ENCODE peak calls at places on chromosomes 16 and 17, in eight cellular contexts. Y is dorsolateral prefrontal cortex; L is CD4-positive, alpha-beta T cell; G is colonic mucosa; U is lung; A is heart right ventricle; B is hepatocyte; N is OCI-LY7. V is an unnamed sample.

GRCh38 chr17:81995463-81996231 is 18.2 kb downstream of the ASPSCR1 start:
- DNase-seq in Y (no peak), L (no peak), G (no peak), U (no peak), A (no peak), B (no peak), N (no peak), V (no peak)

GRCh38 chr17:83073389-83074063 is 5.9 kb upstream of the METRNL start:
- DNase-seq in Y (no peak), L (no peak), G (peak), U (no peak), A (no peak), B (peak), N (no peak), V (no peak)

GRCh38 chr17:44928136-44928535 is 12.8 kb upstream of the GFAP start:
- DNase-seq in Y (no peak), L (no peak), G (no peak), U (no peak), A (no peak), B (no peak), N (no peak), V (no peak)

GRCh38 chr17:12415031-12415430 is 250.7 kb upstream of the MYOCD start:
- DNase-seq in Y (no peak), L (no peak), G (no peak), U (no peak), A (no peak), B (peak), N (no peak), V (no peak)

GRCh38 chr16:83845263-83845662 is 37.5 kb downstream of the HSBP1 start:
- DNase-seq in Y (no peak), L (no peak), G (no peak), U (no peak), A (no peak), B (no peak), N (no peak), V (no peak)

GRCh38 chr17:65703891-65704290 is 142.4 kb upstream of the AXIN2 start:
- DNase-seq in Y (no peak), L (no peak), G (no peak), U (no peak), A (no peak), B (no peak), N (no peak), V (no peak)

GRCh38 chr17:2309338-2310143 is 5.8 kb downstream of the SRR start:
- DNase-seq in Y (no peak), L (no peak), G (no peak), U (no peak), A (no peak), B (peak), N (no peak), V (no peak)

GRCh38 chr16:67150058-67150832 is 553 bp downstream of the B3GNT9 start:
- DNase-seq in Y (no peak), L (no peak), G (peak), U (no peak), A (no peak), B (peak), N (no peak), V (no peak)

GRCh38 chr17:32497431-32498205 is 10.8 kb downstream of the CDK5R1 start:
- DNase-seq in Y (no peak), L (no peak), G (no peak), U (no peak), A (no peak), B (no peak), N (no peak), V (no peak)

GRCh38 chr17:81514735-81515529 is 2.3 kb upstream of the ACTG1 start:
- DNase-seq in Y (no peak), L (peak), G (peak), U (peak), A (peak), B (peak), N (peak), V (peak)

GRCh38 chr16:69848635-69849545 is 86.8 kb downstream of the WWP2 start:
- DNase-seq in Y (peak), L (no peak), G (peak), U (peak), A (peak), B (peak), N (no peak), V (peak)

GRCh38 chr17:32518856-32519768 is 32.3 kb downstream of the CDK5R1 start:
- DNase-seq in Y (no peak), L (peak), G (peak), U (no peak), A (peak), B (peak), N (no peak), V (peak)

GRCh38 chr16:4270091-4270490 is 2.7 kb downstream of the TFAP4 start:
- DNase-seq in Y (no peak), L (no peak), G (no peak), U (no peak), A (no peak), B (no peak), N (no peak), V (no peak)

GRCh38 chr16:55542459-55543082 is 23.9 kb upstream of the CAPNS2 start:
- DNase-seq in Y (no peak), L (no peak), G (no peak), U (no peak), A (no peak), B (no peak), N (no peak), V (no peak)

DNA sequence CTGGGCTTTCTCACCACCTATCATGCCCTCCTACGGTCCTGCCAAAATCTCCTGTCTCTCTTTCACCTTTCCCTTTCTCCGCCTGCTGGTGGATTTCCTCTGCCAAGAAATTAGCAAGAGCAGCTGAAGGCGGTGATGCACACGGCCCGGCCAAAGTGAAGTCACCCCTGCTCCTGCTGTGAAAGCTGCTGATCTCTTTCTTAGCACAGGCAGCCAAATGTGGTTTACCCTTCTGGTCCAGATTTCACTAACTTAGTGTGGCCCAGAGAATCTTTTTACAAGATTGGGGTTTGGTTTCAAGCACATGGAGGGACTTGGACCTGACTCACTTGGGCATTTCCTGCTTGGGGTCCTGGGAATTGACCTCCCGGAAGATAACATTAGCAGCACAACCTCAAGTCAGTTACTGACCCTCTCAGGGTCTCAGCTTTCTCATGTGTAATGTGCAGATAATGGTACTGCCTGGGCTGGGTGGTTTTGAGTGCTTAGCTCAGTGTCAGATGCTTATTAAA is 155.7 kb downstream of the SOCS1 start:
- DNase-seq in Y (no peak), L (no peak), G (no peak), U (no peak), A (peak), B (peak), N (peak), V (no peak)
- H3K27ac ChIP-seq in Y (no peak), L (no peak), G (peak), U (peak), A (peak), B (peak), N (peak), V (peak)

DNA sequence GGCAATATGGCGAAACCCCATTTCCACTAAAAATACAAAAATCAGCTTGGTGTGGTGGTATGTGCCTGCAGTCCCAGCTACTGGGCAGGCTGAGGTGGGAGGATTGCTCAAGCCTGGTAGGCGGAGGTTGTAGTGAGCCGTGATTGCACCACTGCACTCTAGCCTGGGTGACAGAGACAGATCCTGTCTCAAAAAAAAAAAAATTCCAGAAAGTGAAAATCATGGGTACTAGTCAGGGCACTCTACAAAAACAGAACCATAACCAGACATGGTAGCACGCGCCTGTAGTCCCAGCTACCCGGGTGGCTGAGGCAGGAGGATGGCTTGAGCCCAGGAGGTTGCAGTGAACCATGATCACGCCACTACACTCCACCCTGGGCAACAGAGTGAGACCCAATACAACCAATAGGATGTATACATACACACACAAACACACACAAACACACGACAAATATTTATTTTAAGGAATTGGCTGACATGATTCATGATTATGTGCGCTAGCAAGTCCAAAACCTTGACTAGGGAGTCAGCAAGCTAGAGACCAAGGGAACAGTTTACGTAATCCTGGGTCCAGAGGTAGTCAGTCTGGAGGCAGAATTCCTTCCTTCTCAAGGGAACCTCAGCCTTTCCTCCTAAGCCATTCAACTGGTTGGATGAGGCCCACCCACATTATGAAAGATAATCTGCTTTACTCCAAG is 11.6 kb upstream of the GP1BA start:
- DNase-seq in Y (no peak), L (no peak), G (no peak), U (no peak), A (no peak), B (no peak), N (no peak), V (no peak)
- H3K27ac ChIP-seq in Y (no peak), L (no peak), G (no peak), U (no peak), A (no peak), B (no peak), N (no peak), V (no peak)

DNA sequence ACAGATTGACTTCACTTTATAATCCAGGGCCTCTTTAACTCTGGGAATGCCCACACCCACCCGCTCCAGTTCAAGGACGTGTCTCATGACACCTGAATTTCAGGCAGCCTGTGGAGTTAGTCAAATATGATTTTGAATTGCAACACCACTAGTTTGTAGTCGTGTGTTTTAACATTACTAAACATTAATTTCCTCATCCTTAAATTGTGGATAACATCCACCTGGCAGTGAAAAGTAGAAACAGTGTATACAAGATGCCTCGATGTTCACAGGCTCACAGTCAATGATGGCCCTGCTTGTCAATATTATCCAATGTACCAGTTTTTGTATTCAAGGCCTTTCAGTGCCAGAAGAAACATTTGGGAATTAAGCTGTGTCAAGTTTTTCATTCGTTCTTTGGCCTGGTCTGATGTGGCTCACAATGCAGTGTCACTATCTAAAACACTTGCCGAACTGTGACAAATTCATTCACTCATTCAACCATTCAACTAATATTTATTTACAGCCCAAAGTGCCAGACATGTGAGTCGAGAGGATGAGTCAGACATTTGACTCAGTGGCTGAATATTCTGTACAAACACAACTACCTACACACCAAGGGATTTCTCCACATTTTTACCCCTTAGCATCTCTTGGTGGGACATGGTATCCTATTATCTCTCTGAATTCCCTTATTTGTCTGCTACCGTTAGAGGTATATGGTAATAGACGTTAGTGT is 1.4 kb downstream of the MEIOB start:
- DNase-seq in Y (no peak), L (no peak), G (no peak), U (peak), A (no peak), B (peak), N (no peak), V (no peak)
- H3K27ac ChIP-seq in Y (no peak), L (no peak), G (no peak), U (no peak), A (no peak), B (peak), N (no peak), V (no peak)

GRCh38 chr16:31221357-31222160 is 4.6 kb upstream of the PYDC1 start:
- DNase-seq in Y (no peak), L (no peak), G (no peak), U (no peak), A (no peak), B (no peak), N (no peak), V (no peak)

GRCh38 chr16:31225193-31225592 is 8.3 kb upstream of the PYDC1 start:
- DNase-seq in Y (no peak), L (no peak), G (no peak), U (no peak), A (no peak), B (no peak), N (no peak), V (no peak)

GRCh38 chr16:31219154-31219741 is 2.3 kb upstream of the PYDC1 start:
- DNase-seq in Y (no peak), L (no peak), G (no peak), U (no peak), A (no peak), B (no peak), N (no peak), V (no peak)

GRCh38 chr16:31224092-31224955 is 7.4 kb upstream of the PYDC1 start:
- DNase-seq in Y (no peak), L (no peak), G (no peak), U (no peak), A (no peak), B (no peak), N (no peak), V (no peak)

DNA sequence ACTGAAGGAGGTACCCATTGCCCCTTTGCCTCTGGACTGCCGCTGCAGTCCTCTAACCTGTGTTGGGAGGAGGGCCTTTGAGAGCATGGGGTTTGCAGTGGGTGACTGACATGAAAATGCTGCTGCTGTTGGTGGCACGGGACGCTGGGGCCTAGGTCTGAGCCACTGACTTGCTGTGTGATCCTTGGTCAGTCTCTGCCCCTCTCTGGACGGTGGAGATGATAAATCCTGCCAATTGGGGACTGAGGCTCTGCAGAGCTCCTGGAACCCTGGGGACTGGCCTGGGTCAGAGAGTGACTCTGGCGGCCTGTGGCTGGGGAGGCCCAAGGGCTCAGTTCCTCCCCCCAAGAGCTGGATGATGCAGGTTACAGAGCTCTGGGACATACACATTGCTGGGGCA is 6.1 kb upstream of the PYDC1 start:
- DNase-seq in Y (no peak), L (no peak), G (no peak), U (no peak), A (no peak), B (no peak), N (no peak), V (no peak)
- H3K27ac ChIP-seq in Y (no peak), L (no peak), G (no peak), U (no peak), A (no peak), B (no peak), N (no peak), V (no peak)

DNA sequence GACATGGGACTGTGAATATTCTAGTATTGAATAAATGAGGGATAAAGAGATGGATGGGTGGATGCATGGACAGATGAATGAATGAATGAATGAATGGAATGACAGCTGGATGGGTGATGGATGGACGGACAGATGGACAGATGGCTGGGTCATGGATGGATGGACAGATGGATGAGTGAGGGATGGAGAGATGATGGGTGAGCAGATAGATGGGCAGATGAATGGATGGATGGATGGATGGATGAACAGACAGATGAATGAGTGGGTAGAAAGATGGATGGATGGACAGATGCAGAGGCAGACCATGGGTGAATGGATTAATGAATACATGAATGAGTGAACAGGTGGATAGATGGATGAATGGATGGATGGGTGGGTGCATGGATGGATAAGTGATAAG is 96.7 kb downstream of the MYH11 start:
- DNase-seq in Y (no peak), L (no peak), G (no peak), U (no peak), A (no peak), B (no peak), N (no peak), V (no peak)
- H3K27ac ChIP-seq in Y (no peak), L (no peak), G (no peak), U (no peak), A (no peak), B (no peak), N (no peak), V (no peak)

DNA sequence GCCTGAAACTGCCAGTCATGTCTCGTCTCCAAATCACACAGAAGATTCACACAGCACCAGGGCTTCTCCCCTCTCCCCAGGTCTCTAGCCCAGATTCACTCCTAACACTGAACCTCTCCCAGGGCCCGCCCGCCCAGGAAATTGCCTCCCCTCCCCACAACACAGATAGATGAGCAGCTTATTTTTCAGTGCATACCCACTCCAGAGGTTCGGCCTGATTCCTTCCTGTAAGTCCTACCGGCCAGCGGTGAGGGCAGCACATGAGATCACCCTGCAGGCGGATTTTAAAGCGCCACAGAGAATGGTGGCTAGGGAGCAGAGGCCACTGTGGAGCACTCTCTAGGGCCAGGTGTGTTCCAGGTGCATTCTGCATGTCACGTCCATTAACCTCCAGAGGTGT is 301.8 kb downstream of the IRF8 start:
- DNase-seq in Y (no peak), L (no peak), G (no peak), U (no peak), A (no peak), B (no peak), N (no peak), V (no peak)
- H3K27ac ChIP-seq in Y (no peak), L (no peak), G (peak), U (peak), A (no peak), B (peak), N (no peak), V (peak)

GRCh38 chr17:5591966-5592365 is 7.7 kb upstream of the NLRP1 start:
- DNase-seq in Y (no peak), L (no peak), G (no peak), U (no peak), A (no peak), B (no peak), N (no peak), V (no peak)

GRCh38 chr17:5592382-5592781 is 8.1 kb upstream of the NLRP1 start:
- DNase-seq in Y (no peak), L (no peak), G (no peak), U (no peak), A (no peak), B (peak), N (peak), V (no peak)

DNA sequence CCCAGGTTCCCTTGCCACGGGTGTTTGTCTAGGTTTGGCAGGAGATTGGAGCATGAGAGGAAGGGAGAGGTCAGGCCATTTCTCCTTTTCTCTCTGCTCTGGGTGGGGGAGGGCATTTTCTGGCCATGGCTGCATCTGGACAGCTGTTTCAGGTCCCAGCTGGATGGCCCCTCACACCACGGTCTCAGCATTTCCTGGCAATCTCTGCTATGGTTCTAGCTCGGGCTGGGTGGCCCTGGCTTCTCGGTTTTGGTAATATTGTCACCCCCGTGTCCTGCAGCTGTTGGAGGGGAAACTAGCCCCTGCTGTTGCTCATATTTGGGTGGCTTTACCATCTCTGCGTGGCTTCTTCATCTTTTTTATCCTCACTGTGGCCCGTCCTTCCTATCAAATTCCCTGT is 11.5 kb upstream of the NLRP1 start:
- DNase-seq in Y (no peak), L (no peak), G (no peak), U (no peak), A (no peak), B (no peak), N (no peak), V (no peak)
- H3K27ac ChIP-seq in Y (no peak), L (no peak), G (no peak), U (no peak), A (no peak), B (no peak), N (no peak), V (no peak)

GRCh38 chr16:72932677-72933335 is 115.1 kb downstream of the ZFHX3 start:
- DNase-seq in Y (no peak), L (no peak), G (no peak), U (no peak), A (no peak), B (no peak), N (no peak), V (no peak)
- H3K27ac ChIP-seq in Y (no peak), L (no peak), G (no peak), U (peak), A (no peak), B (no peak), N (no peak), V (peak)

GRCh38 chr16:58306327-58306726 is 11.5 kb upstream of the PRSS54 start:
- DNase-seq in Y (no peak), L (peak), G (peak), U (no peak), A (no peak), B (peak), N (peak), V (no peak)

GRCh38 chr16:58299757-58300349 is 5.0 kb upstream of the PRSS54 start:
- DNase-seq in Y (no peak), L (no peak), G (no peak), U (no peak), A (peak), B (peak), N (peak), V (no peak)

GRCh38 chr16:58301052-58301451 is 6.2 kb upstream of the PRSS54 start:
- DNase-seq in Y (no peak), L (no peak), G (no peak), U (no peak), A (no peak), B (no peak), N (no peak), V (no peak)
- H3K27ac ChIP-seq in Y (no peak), L (no peak), G (no peak), U (no peak), A (no peak), B (no peak), N (no peak), V (no peak)